ENCODE peak calls at places on chromosomes 3 and 15, in nine cellular contexts. One of them, this sample, is unnamed.

GRCh38 chr3:114056130-114057010 is at the start of the genes CCDC191 and QTRT2:
- DNase-seq in AG09309: peak
- DNase-seq in H7: peak
- DNase-seq in activated CD4-positive, alpha-beta memory T cell treated with anti-CD3 and anti-CD28 coated beads, Interleukin-2, amount 10 ng/mL, durations not matched to agents 7 days and 5 days: peak
- DNase-seq in EL: peak
- DNase-seq in Daoy: peak
- DNase-seq in IMR-90: peak
- DNase-seq in stimulated activated CD8-positive, alpha-beta memory T cell treated with anti-CD3 and anti-CD28 coated beads, Interleukin-15, amount 100 ng/mL, for 4 hours: peak
- DNase-seq in activated T-cell treated with anti-CD3 and anti-CD28 coated beads, Interleukin-2, amount 50 U/mL, for 72 hours: peak
- DNase-seq in this sample: peak

GRCh38 chr15:45139770-45140169 is 10.0 kb downstream of the DUOX1 start:
- DNase-seq in AG09309: no peak
- DNase-seq in H7: no peak
- DNase-seq in activated CD4-positive, alpha-beta memory T cell treated with anti-CD3 and anti-CD28 coated beads, Interleukin-2, amount 10 ng/mL, durations not matched to agents 7 days and 5 days: no peak
- DNase-seq in EL: no peak
- DNase-seq in Daoy: no peak
- DNase-seq in IMR-90: no peak
- DNase-seq in stimulated activated CD8-positive, alpha-beta memory T cell treated with anti-CD3 and anti-CD28 coated beads, Interleukin-15, amount 100 ng/mL, for 4 hours: no peak
- DNase-seq in activated T-cell treated with anti-CD3 and anti-CD28 coated beads, Interleukin-2, amount 50 U/mL, for 72 hours: no peak
- DNase-seq in this sample: no peak

GRCh38 chr3:114499986-114500385 is 206.2 kb downstream of the TIGIT start:
- DNase-seq in AG09309: no peak
- DNase-seq in H7: no peak
- DNase-seq in activated CD4-positive, alpha-beta memory T cell treated with anti-CD3 and anti-CD28 coated beads, Interleukin-2, amount 10 ng/mL, durations not matched to agents 7 days and 5 days: no peak
- DNase-seq in EL: no peak
- DNase-seq in Daoy: peak
- DNase-seq in IMR-90: no peak
- DNase-seq in stimulated activated CD8-positive, alpha-beta memory T cell treated with anti-CD3 and anti-CD28 coated beads, Interleukin-15, amount 100 ng/mL, for 4 hours: no peak
- DNase-seq in activated T-cell treated with anti-CD3 and anti-CD28 coated beads, Interleukin-2, amount 50 U/mL, for 72 hours: no peak
- DNase-seq in this sample: peak

GRCh38 chr3:184354121-184354728 is 7.2 kb downstream of the CLCN2 start:
- DNase-seq in AG09309: no peak
- DNase-seq in H7: peak
- DNase-seq in activated CD4-positive, alpha-beta memory T cell treated with anti-CD3 and anti-CD28 coated beads, Interleukin-2, amount 10 ng/mL, durations not matched to agents 7 days and 5 days: peak
- DNase-seq in EL: no peak
- DNase-seq in Daoy: peak
- DNase-seq in IMR-90: no peak
- DNase-seq in stimulated activated CD8-positive, alpha-beta memory T cell treated with anti-CD3 and anti-CD28 coated beads, Interleukin-15, amount 100 ng/mL, for 4 hours: no peak
- DNase-seq in activated T-cell treated with anti-CD3 and anti-CD28 coated beads, Interleukin-2, amount 50 U/mL, for 72 hours: peak
- DNase-seq in this sample: no peak

GRCh38 chr15:42726114-42726513 is 10.8 kb downstream of the CDAN1 start:
- DNase-seq in AG09309: no peak
- DNase-seq in H7: peak
- DNase-seq in activated CD4-positive, alpha-beta memory T cell treated with anti-CD3 and anti-CD28 coated beads, Interleukin-2, amount 10 ng/mL, durations not matched to agents 7 days and 5 days: no peak
- DNase-seq in EL: no peak
- DNase-seq in Daoy: no peak
- DNase-seq in IMR-90: no peak
- DNase-seq in stimulated activated CD8-positive, alpha-beta memory T cell treated with anti-CD3 and anti-CD28 coated beads, Interleukin-15, amount 100 ng/mL, for 4 hours: no peak
- DNase-seq in activated T-cell treated with anti-CD3 and anti-CD28 coated beads, Interleukin-2, amount 50 U/mL, for 72 hours: no peak
- DNase-seq in this sample: no peak

GRCh38 chr15:70329179-70329578 is 231.5 kb upstream of the TLE3 start:
- DNase-seq in AG09309: no peak
- DNase-seq in H7: no peak
- DNase-seq in activated CD4-positive, alpha-beta memory T cell treated with anti-CD3 and anti-CD28 coated beads, Interleukin-2, amount 10 ng/mL, durations not matched to agents 7 days and 5 days: no peak
- DNase-seq in EL: no peak
- DNase-seq in Daoy: no peak
- DNase-seq in IMR-90: no peak
- DNase-seq in stimulated activated CD8-positive, alpha-beta memory T cell treated with anti-CD3 and anti-CD28 coated beads, Interleukin-15, amount 100 ng/mL, for 4 hours: no peak
- DNase-seq in activated T-cell treated with anti-CD3 and anti-CD28 coated beads, Interleukin-2, amount 50 U/mL, for 72 hours: no peak
- DNase-seq in this sample: no peak

GRCh38 chr3:131260525-131260924 is 121.0 kb upstream of the NUDT16 start:
- DNase-seq in AG09309: no peak
- DNase-seq in H7: no peak
- DNase-seq in activated CD4-positive, alpha-beta memory T cell treated with anti-CD3 and anti-CD28 coated beads, Interleukin-2, amount 10 ng/mL, durations not matched to agents 7 days and 5 days: no peak
- DNase-seq in EL: no peak
- DNase-seq in Daoy: no peak
- DNase-seq in IMR-90: no peak
- DNase-seq in stimulated activated CD8-positive, alpha-beta memory T cell treated with anti-CD3 and anti-CD28 coated beads, Interleukin-15, amount 100 ng/mL, for 4 hours: no peak
- DNase-seq in activated T-cell treated with anti-CD3 and anti-CD28 coated beads, Interleukin-2, amount 50 U/mL, for 72 hours: no peak
- DNase-seq in this sample: peak

GRCh38 chr3:157516928-157517327 is 13.7 kb upstream of the VEPH1 start:
- DNase-seq in AG09309: no peak
- DNase-seq in H7: no peak
- DNase-seq in activated CD4-positive, alpha-beta memory T cell treated with anti-CD3 and anti-CD28 coated beads, Interleukin-2, amount 10 ng/mL, durations not matched to agents 7 days and 5 days: no peak
- DNase-seq in EL: no peak
- DNase-seq in Daoy: no peak
- DNase-seq in IMR-90: no peak
- DNase-seq in stimulated activated CD8-positive, alpha-beta memory T cell treated with anti-CD3 and anti-CD28 coated beads, Interleukin-15, amount 100 ng/mL, for 4 hours: no peak
- DNase-seq in activated T-cell treated with anti-CD3 and anti-CD28 coated beads, Interleukin-2, amount 50 U/mL, for 72 hours: no peak
- DNase-seq in this sample: no peak

GRCh38 chr3:197792019-197792647 is 1.1 kb downstream of the LRCH3 start:
- DNase-seq in AG09309: no peak
- DNase-seq in H7: no peak
- DNase-seq in activated CD4-positive, alpha-beta memory T cell treated with anti-CD3 and anti-CD28 coated beads, Interleukin-2, amount 10 ng/mL, durations not matched to agents 7 days and 5 days: peak
- DNase-seq in EL: peak
- DNase-seq in Daoy: peak
- DNase-seq in IMR-90: no peak
- DNase-seq in stimulated activated CD8-positive, alpha-beta memory T cell treated with anti-CD3 and anti-CD28 coated beads, Interleukin-15, amount 100 ng/mL, for 4 hours: peak
- DNase-seq in activated T-cell treated with anti-CD3 and anti-CD28 coated beads, Interleukin-2, amount 50 U/mL, for 72 hours: peak
- DNase-seq in this sample: no peak

GRCh38 chr3:127409421-127410136 is 121.7 kb upstream of the PRR20G start:
- DNase-seq in AG09309: no peak
- DNase-seq in H7: peak
- DNase-seq in activated CD4-positive, alpha-beta memory T cell treated with anti-CD3 and anti-CD28 coated beads, Interleukin-2, amount 10 ng/mL, durations not matched to agents 7 days and 5 days: no peak
- DNase-seq in EL: no peak
- DNase-seq in Daoy: no peak
- DNase-seq in IMR-90: no peak
- DNase-seq in stimulated activated CD8-positive, alpha-beta memory T cell treated with anti-CD3 and anti-CD28 coated beads, Interleukin-15, amount 100 ng/mL, for 4 hours: no peak
- DNase-seq in activated T-cell treated with anti-CD3 and anti-CD28 coated beads, Interleukin-2, amount 50 U/mL, for 72 hours: no peak
- DNase-seq in this sample: no peak

GRCh38 chr3:159170436-159171003 is 368.7 kb downstream of the MFSD1 start:
- DNase-seq in AG09309: peak
- DNase-seq in H7: no peak
- DNase-seq in activated CD4-positive, alpha-beta memory T cell treated with anti-CD3 and anti-CD28 coated beads, Interleukin-2, amount 10 ng/mL, durations not matched to agents 7 days and 5 days: no peak
- DNase-seq in EL: peak
- DNase-seq in Daoy: no peak
- DNase-seq in IMR-90: peak
- DNase-seq in stimulated activated CD8-positive, alpha-beta memory T cell treated with anti-CD3 and anti-CD28 coated beads, Interleukin-15, amount 100 ng/mL, for 4 hours: no peak
- DNase-seq in activated T-cell treated with anti-CD3 and anti-CD28 coated beads, Interleukin-2, amount 50 U/mL, for 72 hours: no peak
- DNase-seq in this sample: no peak

GRCh38 chr3:42668793-42669217 is 15.3 kb downstream of the ZBTB47 start:
- DNase-seq in AG09309: no peak
- DNase-seq in H7: peak
- DNase-seq in activated CD4-positive, alpha-beta memory T cell treated with anti-CD3 and anti-CD28 coated beads, Interleukin-2, amount 10 ng/mL, durations not matched to agents 7 days and 5 days: no peak
- DNase-seq in EL: no peak
- DNase-seq in Daoy: no peak
- DNase-seq in IMR-90: no peak
- DNase-seq in stimulated activated CD8-positive, alpha-beta memory T cell treated with anti-CD3 and anti-CD28 coated beads, Interleukin-15, amount 100 ng/mL, for 4 hours: no peak
- DNase-seq in activated T-cell treated with anti-CD3 and anti-CD28 coated beads, Interleukin-2, amount 50 U/mL, for 72 hours: no peak
- DNase-seq in this sample: peak

GRCh38 chr15:100849021-100849831 is 30.4 kb upstream of the ALDH1A3 start:
- DNase-seq in AG09309: no peak
- DNase-seq in H7: no peak
- DNase-seq in activated CD4-positive, alpha-beta memory T cell treated with anti-CD3 and anti-CD28 coated beads, Interleukin-2, amount 10 ng/mL, durations not matched to agents 7 days and 5 days: peak
- DNase-seq in EL: peak
- DNase-seq in Daoy: peak
- DNase-seq in IMR-90: peak
- DNase-seq in stimulated activated CD8-positive, alpha-beta memory T cell treated with anti-CD3 and anti-CD28 coated beads, Interleukin-15, amount 100 ng/mL, for 4 hours: peak
- DNase-seq in activated T-cell treated with anti-CD3 and anti-CD28 coated beads, Interleukin-2, amount 50 U/mL, for 72 hours: peak
- DNase-seq in this sample: no peak

GRCh38 chr3:196624008-196624790 is 15.3 kb upstream of the NRROS start:
- DNase-seq in AG09309: no peak
- DNase-seq in H7: no peak
- DNase-seq in activated CD4-positive, alpha-beta memory T cell treated with anti-CD3 and anti-CD28 coated beads, Interleukin-2, amount 10 ng/mL, durations not matched to agents 7 days and 5 days: no peak
- DNase-seq in EL: no peak
- DNase-seq in Daoy: no peak
- DNase-seq in IMR-90: no peak
- DNase-seq in stimulated activated CD8-positive, alpha-beta memory T cell treated with anti-CD3 and anti-CD28 coated beads, Interleukin-15, amount 100 ng/mL, for 4 hours: no peak
- DNase-seq in activated T-cell treated with anti-CD3 and anti-CD28 coated beads, Interleukin-2, amount 50 U/mL, for 72 hours: peak
- DNase-seq in this sample: no peak

GRCh38 chr3:38421679-38422336 is 31.9 kb upstream of the ACVR2B start:
- DNase-seq in AG09309: no peak
- DNase-seq in H7: no peak
- DNase-seq in activated CD4-positive, alpha-beta memory T cell treated with anti-CD3 and anti-CD28 coated beads, Interleukin-2, amount 10 ng/mL, durations not matched to agents 7 days and 5 days: no peak
- DNase-seq in EL: no peak
- DNase-seq in Daoy: no peak
- DNase-seq in IMR-90: no peak
- DNase-seq in stimulated activated CD8-positive, alpha-beta memory T cell treated with anti-CD3 and anti-CD28 coated beads, Interleukin-15, amount 100 ng/mL, for 4 hours: no peak
- DNase-seq in activated T-cell treated with anti-CD3 and anti-CD28 coated beads, Interleukin-2, amount 50 U/mL, for 72 hours: no peak
- DNase-seq in this sample: no peak

GRCh38 chr3:125037498-125038150 is 18.2 kb downstream of the HEG1 start:
- DNase-seq in AG09309: no peak
- DNase-seq in H7: no peak
- DNase-seq in activated CD4-positive, alpha-beta memory T cell treated with anti-CD3 and anti-CD28 coated beads, Interleukin-2, amount 10 ng/mL, durations not matched to agents 7 days and 5 days: no peak
- DNase-seq in EL: no peak
- DNase-seq in Daoy: no peak
- DNase-seq in IMR-90: no peak
- DNase-seq in stimulated activated CD8-positive, alpha-beta memory T cell treated with anti-CD3 and anti-CD28 coated beads, Interleukin-15, amount 100 ng/mL, for 4 hours: no peak
- DNase-seq in activated T-cell treated with anti-CD3 and anti-CD28 coated beads, Interleukin-2, amount 50 U/mL, for 72 hours: no peak
- DNase-seq in this sample: no peak

GRCh38 chr3:158106773-158107461 is 697 bp upstream of the SHOX2 start:
- DNase-seq in AG09309: no peak
- DNase-seq in H7: peak
- DNase-seq in activated CD4-positive, alpha-beta memory T cell treated with anti-CD3 and anti-CD28 coated beads, Interleukin-2, amount 10 ng/mL, durations not matched to agents 7 days and 5 days: no peak
- DNase-seq in EL: peak
- DNase-seq in Daoy: peak
- DNase-seq in IMR-90: no peak
- DNase-seq in stimulated activated CD8-positive, alpha-beta memory T cell treated with anti-CD3 and anti-CD28 coated beads, Interleukin-15, amount 100 ng/mL, for 4 hours: no peak
- DNase-seq in activated T-cell treated with anti-CD3 and anti-CD28 coated beads, Interleukin-2, amount 50 U/mL, for 72 hours: no peak
- DNase-seq in this sample: peak

GRCh38 chr15:52737720-52738119 is 52.4 kb downstream of the ONECUT1 start:
- DNase-seq in AG09309: no peak
- DNase-seq in H7: no peak
- DNase-seq in activated CD4-positive, alpha-beta memory T cell treated with anti-CD3 and anti-CD28 coated beads, Interleukin-2, amount 10 ng/mL, durations not matched to agents 7 days and 5 days: no peak
- DNase-seq in EL: peak
- DNase-seq in Daoy: peak
- DNase-seq in IMR-90: no peak
- DNase-seq in stimulated activated CD8-positive, alpha-beta memory T cell treated with anti-CD3 and anti-CD28 coated beads, Interleukin-15, amount 100 ng/mL, for 4 hours: no peak
- DNase-seq in activated T-cell treated with anti-CD3 and anti-CD28 coated beads, Interleukin-2, amount 50 U/mL, for 72 hours: no peak
- DNase-seq in this sample: no peak

GRCh38 chr3:43695443-43695842 is 4.7 kb downstream of the ABHD5 start:
- DNase-seq in AG09309: peak
- DNase-seq in H7: no peak
- DNase-seq in activated CD4-positive, alpha-beta memory T cell treated with anti-CD3 and anti-CD28 coated beads, Interleukin-2, amount 10 ng/mL, durations not matched to agents 7 days and 5 days: no peak
- DNase-seq in EL: peak
- DNase-seq in Daoy: no peak
- DNase-seq in IMR-90: peak
- DNase-seq in stimulated activated CD8-positive, alpha-beta memory T cell treated with anti-CD3 and anti-CD28 coated beads, Interleukin-15, amount 100 ng/mL, for 4 hours: no peak
- DNase-seq in activated T-cell treated with anti-CD3 and anti-CD28 coated beads, Interleukin-2, amount 50 U/mL, for 72 hours: no peak
- DNase-seq in this sample: peak

GRCh38 chr3:72087420-72087819 is 302.5 kb upstream of the PROK2 start:
- DNase-seq in AG09309: no peak
- DNase-seq in H7: peak
- DNase-seq in activated CD4-positive, alpha-beta memory T cell treated with anti-CD3 and anti-CD28 coated beads, Interleukin-2, amount 10 ng/mL, durations not matched to agents 7 days and 5 days: no peak
- DNase-seq in EL: no peak
- DNase-seq in Daoy: no peak
- DNase-seq in IMR-90: no peak
- DNase-seq in stimulated activated CD8-positive, alpha-beta memory T cell treated with anti-CD3 and anti-CD28 coated beads, Interleukin-15, amount 100 ng/mL, for 4 hours: no peak
- DNase-seq in activated T-cell treated with anti-CD3 and anti-CD28 coated beads, Interleukin-2, amount 50 U/mL, for 72 hours: no peak
- DNase-seq in this sample: no peak

GRCh38 chr15:69038508-69038907 is 24.0 kb downstream of the NOX5 start:
- DNase-seq in AG09309: no peak
- DNase-seq in H7: no peak
- DNase-seq in activated CD4-positive, alpha-beta memory T cell treated with anti-CD3 and anti-CD28 coated beads, Interleukin-2, amount 10 ng/mL, durations not matched to agents 7 days and 5 days: peak
- DNase-seq in EL: no peak
- DNase-seq in Daoy: no peak
- DNase-seq in IMR-90: no peak
- DNase-seq in stimulated activated CD8-positive, alpha-beta memory T cell treated with anti-CD3 and anti-CD28 coated beads, Interleukin-15, amount 100 ng/mL, for 4 hours: no peak
- DNase-seq in activated T-cell treated with anti-CD3 and anti-CD28 coated beads, Interleukin-2, amount 50 U/mL, for 72 hours: no peak
- DNase-seq in this sample: no peak

GRCh38 chr3:15638891-15639262 is 37.3 kb downstream of the BTD start:
- DNase-seq in AG09309: no peak
- DNase-seq in H7: no peak
- DNase-seq in activated CD4-positive, alpha-beta memory T cell treated with anti-CD3 and anti-CD28 coated beads, Interleukin-2, amount 10 ng/mL, durations not matched to agents 7 days and 5 days: no peak
- DNase-seq in EL: peak
- DNase-seq in Daoy: no peak
- DNase-seq in IMR-90: no peak
- DNase-seq in stimulated activated CD8-positive, alpha-beta memory T cell treated with anti-CD3 and anti-CD28 coated beads, Interleukin-15, amount 100 ng/mL, for 4 hours: no peak
- DNase-seq in activated T-cell treated with anti-CD3 and anti-CD28 coated beads, Interleukin-2, amount 50 U/mL, for 72 hours: no peak
- DNase-seq in this sample: no peak

GRCh38 chr15:65082303-65082958 is 5.9 kb downstream of the KBTBD13 start:
- DNase-seq in AG09309: no peak
- DNase-seq in H7: no peak
- DNase-seq in activated CD4-positive, alpha-beta memory T cell treated with anti-CD3 and anti-CD28 coated beads, Interleukin-2, amount 10 ng/mL, durations not matched to agents 7 days and 5 days: peak
- DNase-seq in EL: no peak
- DNase-seq in Daoy: peak
- DNase-seq in IMR-90: no peak
- DNase-seq in stimulated activated CD8-positive, alpha-beta memory T cell treated with anti-CD3 and anti-CD28 coated beads, Interleukin-15, amount 100 ng/mL, for 4 hours: no peak
- DNase-seq in activated T-cell treated with anti-CD3 and anti-CD28 coated beads, Interleukin-2, amount 50 U/mL, for 72 hours: peak
- DNase-seq in this sample: no peak